ENCODE peak calls at places on chromosomes 11 and 22, in seven cellular contexts. L is NCI-H345; E is CD8-positive, alpha-beta T cell; X is astrocyte of the hippocampus; A is GM23338; S is mucosa of descending colon; G is smooth muscle cell of the brain vasculature. R is an unnamed sample.

GRCh38 chr22:34255042-34255441 is 334.8 kb upstream of the LARGE1 start:
- DNase-seq in L (no peak), E (no peak), X (no peak), A (no peak), S (no peak), G (no peak), R (no peak)

GRCh38 chr22:20423636-20424511 is 13.8 kb downstream of the SCARF2 start:
- DNase-seq in L (no peak), E (no peak), X (no peak), A (no peak), S (no peak), G (no peak), R (peak)

GRCh38 chr11:113505541-113506375 is 30.6 kb upstream of the DRD2 start:
- DNase-seq in L (peak), E (no peak), X (peak), A (no peak), S (no peak), G (no peak), R (no peak)

GRCh38 chr11:133865466-133865865 is 20.2 kb upstream of the SPATA19 start:
- DNase-seq in L (no peak), E (no peak), X (no peak), A (no peak), S (no peak), G (no peak), R (no peak)

GRCh38 chr22:39296981-39297489 is 22.4 kb downstream of the RPL3 start:
- DNase-seq in L (no peak), E (no peak), X (peak), A (no peak), S (no peak), G (no peak), R (peak)

GRCh38 chr11:20007386-20007785 is 152.9 kb downstream of the DBX1 start:
- DNase-seq in L (no peak), E (no peak), X (no peak), A (no peak), S (no peak), G (no peak), R (peak)

GRCh38 chr11:4626207-4627105 is 10.8 kb upstream of the OR51D1 start:
- DNase-seq in L (peak), E (no peak), X (peak), A (peak), S (peak), G (no peak), R (peak)

GRCh38 chr11:33722579-33723234 is 13.5 kb downstream of the CD59 start:
- DNase-seq in L (no peak), E (no peak), X (peak), A (no peak), S (no peak), G (no peak), R (no peak)

GRCh38 chr11:17473071-17473744 is 3.4 kb downstream of the ABCC8 start:
- DNase-seq in L (peak), E (no peak), X (peak), A (peak), S (no peak), G (no peak), R (no peak)

GRCh38 chr22:38180841-38181452 is 683 bp downstream of the PLA2G6 start:
- DNase-seq in L (no peak), E (no peak), X (peak), A (peak), S (peak), G (no peak), R (peak)

GRCh38 chr22:31153357-31153756 is 6.6 kb upstream of the RNF185 start:
- DNase-seq in L (no peak), E (no peak), X (no peak), A (no peak), S (no peak), G (no peak), R (no peak)

GRCh38 chr11:119062779-119063178 is 4.8 kb upstream of the VPS11 start:
- DNase-seq in L (no peak), E (no peak), X (peak), A (no peak), S (no peak), G (no peak), R (peak)

GRCh38 chr22:22583030-22583429 is 24.0 kb upstream of the PRAME start:
- DNase-seq in L (no peak), E (no peak), X (no peak), A (no peak), S (no peak), G (no peak), R (no peak)

GRCh38 chr22:20624161-20624616 is 116.8 kb downstream of the MED15 start:
- DNase-seq in L (no peak), E (no peak), X (no peak), A (no peak), S (no peak), G (no peak), R (no peak)

GRCh38 chr11:96309001-96309642 is 33.9 kb downstream of the MAML2 start:
- DNase-seq in L (no peak), E (no peak), X (peak), A (no peak), S (no peak), G (no peak), R (no peak)

GRCh38 chr11:93993747-93994146 is 27.4 kb upstream of the HEPHL1 start:
- DNase-seq in L (no peak), E (no peak), X (no peak), A (no peak), S (no peak), G (no peak), R (no peak)

GRCh38 chr11:112612283-112612849 is 348.9 kb upstream of the NCAM1 start:
- DNase-seq in L (no peak), E (no peak), X (no peak), A (peak), S (no peak), G (no peak), R (no peak)

GRCh38 chr22:35352214-35353111 is 28.4 kb upstream of the HMOX1 start:
- DNase-seq in L (no peak), E (peak), X (no peak), A (peak), S (peak), G (no peak), R (no peak)

GRCh38 chr22:30943368-30943767 is 25.2 kb downstream of the MORC2 start:
- DNase-seq in L (no peak), E (peak), X (no peak), A (no peak), S (peak), G (no peak), R (no peak)

GRCh38 chr11:102580185-102580951 is 44.8 kb downstream of the MMP20 start:
- DNase-seq in L (no peak), E (no peak), X (peak), A (no peak), S (no peak), G (no peak), R (no peak)

GRCh38 chr11:45436118-45436517 is 150.0 kb upstream of the SYT13 start:
- DNase-seq in L (no peak), E (no peak), X (no peak), A (no peak), S (no peak), G (no peak), R (no peak)

GRCh38 chr22:30485362-30485988 is 13.7 kb upstream of the SEC14L3 start:
- DNase-seq in L (peak), E (peak), X (peak), A (peak), S (peak), G (peak), R (peak)

GRCh38 chr11:93013646-93014045 is 44.2 kb downstream of the MTNR1B start:
- DNase-seq in L (no peak), E (no peak), X (no peak), A (no peak), S (no peak), G (no peak), R (no peak)

GRCh38 chr22:19824197-19825015 is 30.3 kb downstream of the GNB1L start:
- DNase-seq in L (no peak), E (no peak), X (no peak), A (no peak), S (no peak), G (no peak), R (no peak)

GRCh38 chr11:94271885-94272372 is 32.5 kb upstream of the IZUMO1R start:
- DNase-seq in L (no peak), E (no peak), X (no peak), A (no peak), S (no peak), G (no peak), R (no peak)

GRCh38 chr11:126115820-126116319 is 53.2 kb upstream of the CDON start:
- DNase-seq in L (peak), E (no peak), X (peak), A (peak), S (peak), G (peak), R (peak)

GRCh38 chr22:44737414-44738346 is 14.7 kb upstream of the ARHGAP8 start:
- DNase-seq in L (no peak), E (no peak), X (no peak), A (no peak), S (no peak), G (no peak), R (no peak)

GRCh38 chr11:46447544-46447943 is 56.0 kb upstream of the CHRM4 start:
- DNase-seq in L (no peak), E (no peak), X (no peak), A (no peak), S (no peak), G (no peak), R (no peak)

R was measured in pancreas.